ENCODE peak calls at places on chromosome 12, in five cellular contexts. B is fibroblast of pulmonary artery, W is astrocyte of the spinal cord, F is foreskin fibroblast, V is tibial artery. S is an unnamed sample.

GRCh38 chr12:84661732-84662326 is 250.8 kb downstream of the SLC6A15 start:
- DNase-seq in W (peak), V (no peak), B (peak), F (peak), S (no peak)

GRCh38 chr12:28618171-28618570 is 427.9 kb downstream of the CCDC91 start:
- DNase-seq in W (no peak), V (no peak), B (peak), F (no peak), S (no peak)

GRCh38 chr12:47396902-47397663 is 308.7 kb downstream of the RPAP3 start:
- DNase-seq in B (no peak), F (no peak), V (no peak), W (no peak), S (no peak)

GRCh38 chr12:105677672-105678071 is 347.2 kb downstream of the C12orf75 start:
- DNase-seq in V (no peak), W (no peak), B (no peak), F (no peak), S (no peak)

GRCh38 chr12:59649203-59649602 is 53.4 kb downstream of the SLC16A7 start:
- DNase-seq in B (no peak), F (peak), V (no peak), W (no peak), S (no peak)

GRCh38 chr12:118841588-118841987 is 139.8 kb upstream of the SRRM4 start:
- DNase-seq in W (no peak), F (no peak), B (no peak), V (no peak), S (no peak)

GRCh38 chr12:50190859-50191258 is 23.7 kb upstream of the CERS5 start:
- DNase-seq in V (no peak), B (no peak), F (no peak), W (no peak), S (no peak)

GRCh38 chr12:100398307-100398706 is 41.4 kb downstream of the SLC17A8 start:
- DNase-seq in F (no peak), B (no peak), V (no peak), W (no peak), S (no peak)

GRCh38 chr12:26642361-26642760 is 190.6 kb downstream of the ITPR2 start:
- DNase-seq in V (no peak), B (peak), F (peak), W (peak), S (no peak)

GRCh38 chr12:52090291-52090690 is 10.8 kb downstream of the SMIM41 start:
- DNase-seq in F (no peak), V (no peak), W (no peak), B (no peak), S (no peak)

GRCh38 chr12:43964966-43965365 is 129.1 kb downstream of the TMEM117 start:
- DNase-seq in B (peak), V (no peak), W (peak), F (peak), S (no peak)

GRCh38 chr12:53624956-53625355 is 1.2 kb downstream of the ATF7 start:
- DNase-seq in V (no peak), B (no peak), F (peak), W (no peak), S (no peak)

GRCh38 chr12:66594688-66595087 is 84.2 kb downstream of the GRIP1 start:
- DNase-seq in V (no peak), W (peak), B (peak), F (peak), S (no peak)

GRCh38 chr12:120110550-120111501 is 5.7 kb downstream of the RAB35 start:
- DNase-seq in B (no peak), F (no peak), W (no peak), V (peak), S (no peak)

GRCh38 chr12:94980577-94980976 is 22.9 kb downstream of the NDUFA12 start:
- DNase-seq in V (no peak), B (peak), W (peak), F (peak), S (no peak)

GRCh38 chr12:113768850-113769249 is 197.3 kb downstream of the RBM19 start:
- DNase-seq in W (no peak), V (no peak), F (no peak), B (no peak), S (no peak)

GRCh38 chr12:14650791-14651190 is 45.6 kb downstream of the GUCY2C start:
- DNase-seq in W (no peak), V (no peak), B (no peak), F (no peak), S (no peak)

GRCh38 chr12:106205208-106206069 is 42.4 kb downstream of the CKAP4 start:
- DNase-seq in W (no peak), V (no peak), F (peak), B (no peak), S (no peak)

GRCh38 chr12:13588574-13588973 is 392.0 kb downstream of the EMP1 start:
- DNase-seq in V (no peak), W (no peak), B (no peak), F (no peak), S (no peak)

GRCh38 chr12:2679816-2680675 is 114.7 kb upstream of the FKBP4 start:
- DNase-seq in F (no peak), B (no peak), V (no peak), W (no peak), S (no peak)

GRCh38 chr12:29088611-29089219 is 60.4 kb upstream of the FAR2 start:
- DNase-seq in W (peak), B (peak), F (peak), V (no peak), S (no peak)

GRCh38 chr12:15206338-15206737 is 14.9 kb downstream of the RERG start:
- DNase-seq in W (no peak), B (no peak), V (no peak), F (no peak), S (no peak)

GRCh38 chr12:123233505-123234299 is 466 bp downstream of the MTRFR start:
- DNase-seq in W (no peak), B (peak), F (peak), V (no peak), S (no peak)

GRCh38 chr12:103547929-103548328 is 39.1 kb upstream of the STAB2 start:
- DNase-seq in F (no peak), B (no peak), V (no peak), W (no peak), S (no peak)

GRCh38 chr12:76698966-76699365 is 64.9 kb upstream of the ZDHHC17 start:
- DNase-seq in F (no peak), V (no peak), B (no peak), W (no peak), S (no peak)

GRCh38 chr12:18389820-18390219 is 128.5 kb downstream of the PIK3C2G start:
- DNase-seq in V (no peak), F (no peak), B (no peak), W (no peak), S (no peak)

GRCh38 chr12:18581232-18581962 is 156.4 kb downstream of the PLCZ1 start:
- DNase-seq in F (peak), V (no peak), B (peak), W (no peak), S (no peak)

GRCh38 chr12:126617312-126617711 is 1552.1 kb downstream of the AACS start:
- DNase-seq in V (no peak), F (peak), B (peak), W (no peak), S (no peak)
- TF ChIP-seq CTCF in V (no peak), F (peak), B (peak), W (peak), S (peak)

GRCh38 chr12:65528127-65528526 is 249.6 kb downstream of the MSRB3 start:
- DNase-seq in B (no peak), F (no peak), V (no peak), W (no peak), S (no peak)
- H3K4me3 ChIP-seq in B (no peak), F (no peak), V (no peak), W (no peak), S (no peak)

GRCh38 chr12:32947203-32947795 is 50.7 kb upstream of the PKP2 start:
- DNase-seq in F (no peak), W (peak), V (no peak), B (peak), S (no peak)
- TF ChIP-seq CTCF in F (no peak), W (no peak), V (no peak), B (no peak), S (peak)

DNA sequence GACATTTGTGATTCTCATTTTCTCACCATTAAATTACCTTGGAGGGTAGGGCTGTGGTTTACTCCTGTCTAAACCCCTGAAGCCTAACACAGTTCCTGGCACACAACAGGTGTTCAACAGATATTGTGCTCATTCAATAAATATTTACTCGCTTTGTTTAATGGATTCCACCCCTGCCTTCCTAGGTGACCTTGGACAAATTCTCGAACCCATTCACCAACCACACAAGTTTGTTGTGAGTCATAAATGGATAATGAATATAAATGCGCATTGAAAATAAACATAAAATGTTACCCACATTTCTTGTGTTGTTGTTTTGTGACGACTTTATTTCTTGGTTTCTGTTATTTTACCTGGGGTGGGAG is 362 bp upstream of the TSFM start:
- DNase-seq in B (no peak), V (no peak), W (no peak), F (no peak), S (no peak)
- H3K4me3 ChIP-seq in B (peak), V (peak), W (no peak), F (no peak), S (no peak)